ENCODE peak calls at places on chromosomes 11 and 22, in four cellular contexts. N is activated CD4-positive, alpha-beta T cell treated with anti-CD3 and anti-CD28 coated beads, Interleukin-2, amount 50 U/mL, for 4 hours; O is stimulated activated CD4-positive, alpha-beta T cell treated with anti-CD3 and anti-CD28 coated beads, Interleukin-4, amount 100 ng/mL, for 1 hour; Z is ureter. L is an unnamed sample.

GRCh38 chr11:61150656-61151544 is 10.3 kb downstream of the VPS37C start:
- DNase-seq in O (no peak), Z (no peak), N (no peak), L (peak)

GRCh38 chr22:27879923-27880322 is 39.1 kb downstream of the PITPNB start:
- DNase-seq in Z (no peak), N (no peak), O (no peak), L (peak)

GRCh38 chr11:133530501-133530835 is 1.8 kb downstream of the OPCML start:
- DNase-seq in Z (no peak), N (no peak), O (no peak), L (no peak)

GRCh38 chr11:115939104-115939503 is 434.9 kb upstream of the CADM1 start:
- DNase-seq in N (no peak), O (no peak), Z (no peak), L (no peak)

GRCh38 chr22:36287881-36288515 is 35.1 kb downstream of the APOL1 start:
- DNase-seq in Z (no peak), O (no peak), N (no peak), L (no peak)

GRCh38 chr11:94731921-94732601 is 36.1 kb upstream of the AMOTL1 start:
- DNase-seq in N (no peak), O (no peak), Z (no peak), L (no peak)

GRCh38 chr11:115042002-115042401 is 363.7 kb downstream of the NXPE2 start:
- DNase-seq in N (no peak), O (no peak), Z (no peak), L (peak)

GRCh38 chr11:79919340-79919739 is 478.5 kb upstream of the TENM4 start:
- DNase-seq in O (no peak), N (no peak), Z (no peak), L (no peak)

GRCh38 chr11:64564947-64565889 is 25.8 kb upstream of the SLC22A12 start:
- DNase-seq in N (no peak), O (no peak), Z (no peak), L (no peak)

GRCh38 chr11:66315921-66316811 is 678 bp downstream of the CD248 start:
- DNase-seq in Z (no peak), N (no peak), O (no peak), L (peak)

GRCh38 chr11:118892515-118892914 is 8.8 kb downstream of the CXCR5 start:
- DNase-seq in Z (no peak), N (peak), O (no peak), L (no peak)

GRCh38 chr22:50691521-50691920 is 18.9 kb downstream of the SHANK3 start:
- DNase-seq in O (no peak), N (no peak), Z (no peak), L (no peak)